ENCODE peak calls at places on chromosomes 7 and 10, in six cellular contexts. One of them, this sample, is unnamed.

GRCh38 chr10:102408728-102409603 is 9.6 kb downstream of the PSD start:
- DNase-seq in GM12865: no peak
- DNase-seq in mesendoderm: peak
- DNase-seq in activated T-cell treated with anti-CD3 and anti-CD28 coated beads for 1 hour: peak
- DNase-seq in neuronal stem cell: no peak
- DNase-seq in A172: no peak
- DNase-seq in this sample: no peak

GRCh38 chr7:149479554-149479953 is 18.1 kb downstream of the ZNF746 start:
- DNase-seq in neuronal stem cell: no peak
- DNase-seq in activated T-cell treated with anti-CD3 and anti-CD28 coated beads for 1 hour: no peak
- DNase-seq in A172: no peak
- DNase-seq in GM12865: no peak
- DNase-seq in mesendoderm: no peak
- DNase-seq in this sample: no peak

GRCh38 chr7:8190121-8190895 is 71.7 kb downstream of the ICA1 start:
- DNase-seq in neuronal stem cell: peak
- DNase-seq in GM12865: peak
- DNase-seq in A172: peak
- DNase-seq in activated T-cell treated with anti-CD3 and anti-CD28 coated beads for 1 hour: peak
- DNase-seq in mesendoderm: peak
- DNase-seq in this sample: peak

GRCh38 chr10:29622382-29622885 is 12.3 kb downstream of the SVIL start:
- DNase-seq in A172: no peak
- DNase-seq in mesendoderm: no peak
- DNase-seq in GM12865: no peak
- DNase-seq in neuronal stem cell: no peak
- DNase-seq in activated T-cell treated with anti-CD3 and anti-CD28 coated beads for 1 hour: no peak
- DNase-seq in this sample: no peak

GRCh38 chr10:112202561-112203241 is 19.1 kb upstream of the GPAM start:
- DNase-seq in A172: peak
- DNase-seq in neuronal stem cell: no peak
- DNase-seq in GM12865: peak
- DNase-seq in activated T-cell treated with anti-CD3 and anti-CD28 coated beads for 1 hour: no peak
- DNase-seq in mesendoderm: no peak
- DNase-seq in this sample: no peak

GRCh38 chr10:70820976-70821750 is 5.4 kb downstream of the SGPL1 start:
- DNase-seq in activated T-cell treated with anti-CD3 and anti-CD28 coated beads for 1 hour: no peak
- DNase-seq in mesendoderm: peak
- DNase-seq in GM12865: no peak
- DNase-seq in A172: no peak
- DNase-seq in neuronal stem cell: no peak
- DNase-seq in this sample: no peak

GRCh38 chr10:33566001-33566400 is 231.5 kb upstream of the NRP1 start:
- DNase-seq in neuronal stem cell: no peak
- DNase-seq in activated T-cell treated with anti-CD3 and anti-CD28 coated beads for 1 hour: no peak
- DNase-seq in mesendoderm: no peak
- DNase-seq in GM12865: no peak
- DNase-seq in A172: no peak
- DNase-seq in this sample: peak

GRCh38 chr7:45594780-45595535 is 20.8 kb downstream of the ADCY1 start:
- DNase-seq in mesendoderm: no peak
- DNase-seq in GM12865: no peak
- DNase-seq in neuronal stem cell: no peak
- DNase-seq in activated T-cell treated with anti-CD3 and anti-CD28 coated beads for 1 hour: no peak
- DNase-seq in A172: no peak
- DNase-seq in this sample: no peak

GRCh38 chr10:72308320-72308987 is 34.7 kb downstream of the DDIT4 start:
- DNase-seq in mesendoderm: no peak
- DNase-seq in A172: peak
- DNase-seq in GM12865: no peak
- DNase-seq in activated T-cell treated with anti-CD3 and anti-CD28 coated beads for 1 hour: no peak
- DNase-seq in neuronal stem cell: no peak
- DNase-seq in this sample: peak

GRCh38 chr10:47021850-47022249 is 110.6 kb downstream of the PTPN20 start:
- DNase-seq in A172: no peak
- DNase-seq in activated T-cell treated with anti-CD3 and anti-CD28 coated beads for 1 hour: no peak
- DNase-seq in GM12865: no peak
- DNase-seq in neuronal stem cell: no peak
- DNase-seq in mesendoderm: no peak
- DNase-seq in this sample: no peak

GRCh38 chr7:15781944-15782343 is 95.5 kb upstream of the MEOX2 start:
- DNase-seq in activated T-cell treated with anti-CD3 and anti-CD28 coated beads for 1 hour: no peak
- DNase-seq in mesendoderm: no peak
- DNase-seq in neuronal stem cell: no peak
- DNase-seq in A172: no peak
- DNase-seq in GM12865: no peak
- DNase-seq in this sample: no peak

GRCh38 chr10:100656479-100656878 is 88.9 kb upstream of the PAX2 start:
- DNase-seq in neuronal stem cell: no peak
- DNase-seq in GM12865: no peak
- DNase-seq in A172: no peak
- DNase-seq in activated T-cell treated with anti-CD3 and anti-CD28 coated beads for 1 hour: no peak
- DNase-seq in mesendoderm: no peak
- DNase-seq in this sample: no peak

GRCh38 chr7:36961097-36961496 is 236.8 kb upstream of the AOAH start:
- DNase-seq in GM12865: no peak
- DNase-seq in neuronal stem cell: no peak
- DNase-seq in activated T-cell treated with anti-CD3 and anti-CD28 coated beads for 1 hour: no peak
- DNase-seq in A172: no peak
- DNase-seq in mesendoderm: no peak
- DNase-seq in this sample: no peak

GRCh38 chr10:121990015-121990677 is 1.2 kb downstream of the TACC2 start:
- DNase-seq in activated T-cell treated with anti-CD3 and anti-CD28 coated beads for 1 hour: no peak
- DNase-seq in GM12865: no peak
- DNase-seq in A172: no peak
- DNase-seq in neuronal stem cell: no peak
- DNase-seq in mesendoderm: no peak
- DNase-seq in this sample: no peak

GRCh38 chr10:108363566-108363965 is 1199.1 kb upstream of the SORCS1 start:
- DNase-seq in mesendoderm: peak
- DNase-seq in neuronal stem cell: no peak
- DNase-seq in activated T-cell treated with anti-CD3 and anti-CD28 coated beads for 1 hour: no peak
- DNase-seq in GM12865: no peak
- DNase-seq in A172: no peak
- DNase-seq in this sample: no peak